ENCODE peak calls at places on chromosomes 1 and 21, in nine cellular contexts. C is HL-60; J is ascending aorta; O is CD8-positive, alpha-beta T cell; Y is GM23338; I is ovary; Q is tibial nerve; W is cardiac muscle cell; Z is left lung. U is an unnamed sample.

GRCh38 chr1:143691400-143691891 is 280.3 kb downstream of the FAM72C start:
- DNase-seq in C (no peak), J (no peak), O (no peak), Y (peak), I (no peak), Q (no peak), W (peak), Z (no peak), U (no peak)

GRCh38 chr1:46481961-46482360 is 7.7 kb upstream of the DMBX1 start:
- DNase-seq in C (no peak), J (no peak), O (no peak), Y (no peak), I (no peak), Q (no peak), W (no peak), Z (no peak), U (no peak)

GRCh38 chr1:106292130-106292529 is 764.3 kb upstream of the PRMT6 start:
- DNase-seq in C (no peak), J (no peak), O (no peak), Y (no peak), I (no peak), Q (no peak), W (no peak), Z (no peak), U (no peak)

GRCh38 chr1:33365560-33365997 is 44.7 kb upstream of the A3GALT2 start:
- DNase-seq in C (no peak), J (no peak), O (no peak), Y (no peak), I (no peak), Q (no peak), W (peak), Z (no peak), U (no peak)

GRCh38 chr1:236282159-236282716 is 480 bp upstream of the ERO1B start:
- DNase-seq in C (no peak), J (no peak), O (peak), Y (no peak), I (no peak), Q (peak), W (no peak), Z (no peak), U (no peak)

GRCh38 chr1:209456878-209457277 is 126.6 kb upstream of the CAMK1G start:
- DNase-seq in C (no peak), J (no peak), O (no peak), Y (no peak), I (no peak), Q (no peak), W (no peak), Z (peak), U (no peak)

GRCh38 chr1:108703939-108704338 is 8.8 kb upstream of the FNDC7 start:
- DNase-seq in C (no peak), J (no peak), O (no peak), Y (no peak), I (no peak), Q (no peak), W (no peak), Z (no peak), U (no peak)

GRCh38 chr1:112713466-112714312 is 1.4 kb downstream of the PPM1J start:
- DNase-seq in C (peak), J (no peak), O (no peak), Y (peak), I (peak), Q (no peak), W (no peak), Z (peak), U (no peak)

GRCh38 chr1:175434268-175434860 is 241.8 kb upstream of the KIAA0040 start:
- DNase-seq in C (no peak), J (no peak), O (no peak), Y (peak), I (no peak), Q (no peak), W (no peak), Z (no peak), U (no peak)

GRCh38 chr1:5832916-5833895 is 159.0 kb downstream of the NPHP4 start:
- DNase-seq in C (no peak), J (no peak), O (no peak), Y (no peak), I (no peak), Q (no peak), W (no peak), Z (no peak), U (no peak)

GRCh38 chr1:62879962-62880361 is 96.0 kb downstream of the ATG4C start:
- DNase-seq in C (no peak), J (no peak), O (no peak), Y (no peak), I (no peak), Q (no peak), W (no peak), Z (no peak), U (no peak)

GRCh38 chr21:26801524-26801923 is 43.7 kb downstream of the ADAMTS1 start:
- DNase-seq in C (no peak), J (no peak), O (no peak), Y (no peak), I (no peak), Q (no peak), W (peak), Z (no peak), U (no peak)

GRCh38 chr1:156140879-156141707 is 12.3 kb upstream of the SEMA4A start:
- DNase-seq in C (no peak), J (no peak), O (peak), Y (peak), I (no peak), Q (no peak), W (no peak), Z (no peak), U (no peak)

GRCh38 chr1:193538690-193539089 is 352.3 kb upstream of the B3GALT2 start:
- DNase-seq in C (no peak), J (no peak), O (no peak), Y (no peak), I (no peak), Q (no peak), W (no peak), Z (no peak), U (no peak)

GRCh38 chr1:41754540-41754939 is 164.2 kb downstream of the HIVEP3 start:
- DNase-seq in C (no peak), J (no peak), O (no peak), Y (peak), I (no peak), Q (no peak), W (no peak), Z (no peak), U (no peak)

GRCh38 chr1:66981679-66982078 is 56.9 kb downstream of the MIER1 start:
- DNase-seq in C (no peak), J (no peak), O (peak), Y (no peak), I (peak), Q (no peak), W (peak), Z (no peak), U (no peak)

GRCh38 chr1:240786880-240787279 is 174.9 kb upstream of the GREM2 start:
- DNase-seq in C (no peak), J (no peak), O (no peak), Y (no peak), I (no peak), Q (no peak), W (no peak), Z (no peak), U (no peak)

GRCh38 chr1:96715482-96715881 is 6.1 kb upstream of the PTBP2 start:
- DNase-seq in C (no peak), J (no peak), O (no peak), Y (peak), I (no peak), Q (no peak), W (no peak), Z (no peak), U (no peak)

GRCh38 chr1:32321712-32322291 is 14.2 kb downstream of the MARCKSL1 start:
- DNase-seq in C (no peak), J (no peak), O (peak), Y (no peak), I (no peak), Q (no peak), W (no peak), Z (no peak), U (no peak)

GRCh38 chr1:206911064-206911663 is 10.6 kb downstream of the FCMR start:
- DNase-seq in C (peak), J (no peak), O (peak), Y (peak), I (no peak), Q (no peak), W (peak), Z (no peak), U (no peak)

GRCh38 chr1:109850194-109850593 is 60.5 kb upstream of the CSF1 start:
- DNase-seq in C (no peak), J (no peak), O (no peak), Y (no peak), I (no peak), Q (no peak), W (no peak), Z (no peak), U (no peak)

GRCh38 chr21:14959343-14959742 is 105.5 kb downstream of the NRIP1 start:
- DNase-seq in C (no peak), J (no peak), O (no peak), Y (no peak), I (no peak), Q (no peak), W (no peak), Z (no peak), U (no peak)

GRCh38 chr1:92030701-92031107 is 919 bp downstream of the EPHX4 start:
- DNase-seq in C (no peak), J (no peak), O (no peak), Y (peak), I (no peak), Q (no peak), W (peak), Z (no peak), U (no peak)

GRCh38 chr1:211783266-211783665 is 47.3 kb downstream of the LPGAT1 start:
- DNase-seq in C (no peak), J (no peak), O (no peak), Y (no peak), I (no peak), Q (no peak), W (peak), Z (no peak), U (no peak)

GRCh38 chr1:2523891-2524609 is 2.3 kb downstream of the PANK4 start:
- DNase-seq in C (no peak), J (no peak), O (peak), Y (no peak), I (no peak), Q (no peak), W (no peak), Z (no peak), U (no peak)

GRCh38 chr1:228095938-228096337 is 7.2 kb downstream of the C1orf35 start:
- DNase-seq in C (no peak), J (no peak), O (no peak), Y (no peak), I (no peak), Q (no peak), W (no peak), Z (no peak), U (no peak)

GRCh38 chr21:14096172-14096571 is 114.6 kb downstream of the LIPI start:
- DNase-seq in C (no peak), J (no peak), O (no peak), Y (no peak), I (no peak), Q (no peak), W (no peak), Z (no peak), U (no peak)

GRCh38 chr1:214002472-214002871 is 14.7 kb downstream of the PROX1 start:
- DNase-seq in C (no peak), J (no peak), O (no peak), Y (no peak), I (peak), Q (no peak), W (peak), Z (no peak), U (no peak)

GRCh38 chr1:55560246-55560645 is 345.1 kb upstream of the USP24 start:
- DNase-seq in C (no peak), J (no peak), O (no peak), Y (no peak), I (no peak), Q (no peak), W (no peak), Z (no peak), U (no peak)
- H3K27ac ChIP-seq in C (no peak), J (no peak), O (no peak), Y (no peak), I (no peak), Q (peak), W (no peak), Z (no peak), U (no peak)

DNA sequence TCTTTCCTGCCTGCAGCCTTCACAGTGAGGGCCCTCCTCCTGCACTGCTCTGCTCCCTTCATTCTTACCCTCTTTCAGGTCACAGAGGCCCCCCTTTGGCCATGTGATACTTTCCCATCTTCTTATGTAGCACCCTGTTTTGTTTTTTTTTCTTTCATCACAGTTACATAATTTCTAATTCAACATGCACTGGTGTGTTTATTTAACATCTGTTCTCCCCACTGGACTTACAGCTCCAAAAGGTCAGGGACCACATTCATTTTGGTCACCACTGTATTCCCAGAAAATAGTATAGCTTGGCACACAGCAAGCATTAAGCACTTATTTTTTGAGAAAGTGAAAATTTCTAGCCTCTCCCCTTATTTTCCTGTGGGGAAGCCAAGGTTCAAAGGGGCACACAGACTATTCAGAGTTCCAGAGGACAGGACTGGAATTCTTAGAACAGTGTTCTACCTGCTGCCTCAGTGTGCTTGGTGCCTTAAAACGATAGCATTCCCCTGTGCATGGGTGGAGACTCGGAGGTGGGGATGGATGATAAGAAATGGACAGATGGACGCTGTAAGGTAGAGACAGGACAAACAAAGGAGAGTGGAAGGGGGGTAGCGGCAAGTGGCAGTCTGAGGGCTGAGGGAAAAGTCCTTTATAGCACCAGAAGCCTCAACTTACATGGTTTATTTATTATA is 5.3 kb downstream of the DENND2D start:
- DNase-seq in C (no peak), J (no peak), O (no peak), Y (no peak), I (no peak), Q (no peak), W (no peak), Z (no peak), U (no peak)
- H3K27ac ChIP-seq in C (no peak), J (no peak), O (peak), Y (no peak), I (no peak), Q (no peak), W (no peak), Z (peak), U (no peak)

GRCh38 chr21:43829575-43830119 is 35.4 kb upstream of the AGPAT3 start:
- DNase-seq in C (peak), J (no peak), O (no peak), Y (peak), I (no peak), Q (no peak), W (no peak), Z (no peak), U (no peak)
- H3K27ac ChIP-seq in C (no peak), J (no peak), O (no peak), Y (no peak), I (no peak), Q (no peak), W (no peak), Z (no peak), U (no peak)

GRCh38 chr1:44820945-44821715 is 12.8 kb downstream of the BTBD19 start:
- DNase-seq in C (no peak), J (no peak), O (no peak), Y (no peak), I (peak), Q (no peak), W (no peak), Z (no peak), U (no peak)
- H3K27ac ChIP-seq in C (no peak), J (peak), O (no peak), Y (no peak), I (peak), Q (peak), W (no peak), Z (peak), U (peak)

GRCh38 chr1:68231627-68232303 is 558 bp downstream of the WLS start:
- DNase-seq in C (no peak), J (peak), O (no peak), Y (peak), I (peak), Q (peak), W (peak), Z (peak), U (peak)

GRCh38 chr1:68229927-68230812 is 2.2 kb downstream of the WLS start:
- DNase-seq in C (no peak), J (no peak), O (no peak), Y (peak), I (peak), Q (no peak), W (peak), Z (no peak), U (no peak)

GRCh38 chr1:68230901-68231626 is 1.3 kb downstream of the WLS start:
- DNase-seq in C (no peak), J (peak), O (no peak), Y (peak), I (peak), Q (no peak), W (peak), Z (peak), U (no peak)

GRCh38 chr1:68227598-68227997 is 4.7 kb downstream of the WLS start:
- DNase-seq in C (no peak), J (no peak), O (no peak), Y (no peak), I (no peak), Q (no peak), W (no peak), Z (no peak), U (no peak)

DNA sequence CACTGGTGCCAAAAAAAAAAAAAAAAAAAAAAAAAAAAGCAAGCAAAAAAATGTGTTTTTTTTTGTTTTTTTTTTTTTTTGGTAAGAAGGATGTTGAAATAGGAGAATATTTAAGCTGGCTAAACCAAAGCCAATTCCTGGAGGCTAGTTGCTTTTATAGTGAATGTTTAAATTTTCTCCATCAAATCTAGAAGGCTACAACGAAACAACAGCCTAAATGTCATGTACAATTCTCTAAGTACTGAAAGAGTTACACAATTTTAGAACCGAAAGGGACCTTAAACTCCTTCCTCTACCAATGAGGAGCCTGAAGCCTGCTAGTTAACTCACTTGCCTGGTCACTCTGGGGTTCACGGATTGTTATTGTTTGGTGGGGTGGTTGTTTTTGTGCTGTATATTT is 3.5 kb downstream of the WLS start:
- DNase-seq in C (no peak), J (no peak), O (no peak), Y (peak), I (no peak), Q (no peak), W (peak), Z (no peak), U (no peak)
- H3K27ac ChIP-seq in C (no peak), J (peak), O (no peak), Y (no peak), I (no peak), Q (peak), W (peak), Z (no peak), U (no peak)